ENCODE peak calls at places on chromosomes 12 and 14, in eight cellular contexts. R, T, O, F, V, Z, H and Q are unnamed samples.

GRCh38 chr12:96387981-96388380 is 12.3 kb downstream of the CDK17 start:
- DNase-seq in R (no peak), T (no peak), O (no peak), F (no peak), V (no peak), Z (no peak), H (no peak), Q (no peak)

GRCh38 chr14:77623201-77623600 is 6.8 kb upstream of the SPTLC2 start:
- DNase-seq in R (no peak), T (no peak), O (no peak), F (no peak), V (no peak), Z (no peak), H (no peak), Q (no peak)

GRCh38 chr14:34718750-34719304 is 4.4 kb upstream of the CFL2 start:
- DNase-seq in R (no peak), T (no peak), O (no peak), F (no peak), V (no peak), Z (no peak), H (no peak), Q (no peak)

GRCh38 chr14:99537399-99537798 is 56.2 kb downstream of the CCNK start:
- DNase-seq in R (peak; percentile 62), T (no peak), O (no peak), F (peak; percentile 62), V (no peak), Z (no peak), H (no peak), Q (peak; percentile 66)

GRCh38 chr12:25287610-25288009 is 36.9 kb upstream of the KRAS start:
- DNase-seq in R (no peak), T (no peak), O (no peak), F (no peak), V (no peak), Z (no peak), H (no peak), Q (no peak)

GRCh38 chr12:51028126-51028810 is 2.1 kb upstream of the SLC11A2 start:
- DNase-seq in R (no peak), T (no peak), O (no peak), F (peak; percentile 15), V (peak; percentile 58), Z (no peak), H (peak; percentile 12), Q (peak; percentile 47)

GRCh38 chr12:93536766-93537515 is 35.5 kb upstream of the SOCS2 start:
- DNase-seq in R (no peak), T (no peak), O (no peak), F (no peak), V (no peak), Z (no peak), H (no peak), Q (no peak)

GRCh38 chr14:66974397-66975025 is 214.7 kb upstream of the GARIN2 start:
- DNase-seq in R (no peak), T (no peak), O (no peak), F (peak; percentile 0), V (no peak), Z (no peak), H (no peak), Q (peak; percentile 41)

GRCh38 chr12:51190820-51191219 is 17.9 kb upstream of the TFCP2 start:
- DNase-seq in R (no peak), T (no peak), O (no peak), F (no peak), V (no peak), Z (no peak), H (no peak), Q (no peak)

GRCh38 chr12:96386794-96387193 is 13.4 kb downstream of the CDK17 start:
- DNase-seq in R (no peak), T (no peak), O (no peak), F (no peak), V (no peak), Z (no peak), H (no peak), Q (no peak)

GRCh38 chr12:121805171-121805687 is 1.4 kb downstream of the SETD1B start:
- DNase-seq in R (no peak), T (peak; percentile 27), O (peak; percentile 55), F (no peak), V (no peak), Z (no peak), H (peak; percentile 29), Q (peak; percentile 44)

GRCh38 chr12:51395283-51396230 is 4.4 kb upstream of the GALNT6 start:
- DNase-seq in R (no peak), T (no peak), O (no peak), F (no peak), V (no peak), Z (peak; percentile 6), H (no peak), Q (no peak)

GRCh38 chr12:93879476-93880376 is 202.6 kb downstream of the CRADD start:
- DNase-seq in R (no peak), T (no peak), O (no peak), F (peak; percentile 52), V (no peak), Z (no peak), H (no peak), Q (no peak)

GRCh38 chr12:108696111-108696995 is 35.0 kb downstream of the CORO1C start:
- DNase-seq in R (no peak), T (no peak), O (no peak), F (peak; percentile 99), V (no peak), Z (no peak), H (no peak), Q (peak; percentile 100)

GRCh38 chr12:112906712-112907414 is at the start of gene OAS1:
- DNase-seq in R (no peak), T (no peak), O (no peak), F (no peak), V (no peak), Z (no peak), H (peak; percentile 47), Q (peak; percentile 83)

GRCh38 chr12:124386661-124387509 is 92.0 kb downstream of the RFLNA start:
- DNase-seq in R (no peak), T (no peak), O (peak; percentile 77), F (no peak), V (no peak), Z (no peak), H (no peak), Q (no peak)

GRCh38 chr12:106287364-106287763 is 15.2 kb upstream of the TCP11L2 start:
- DNase-seq in R (no peak), T (no peak), O (no peak), F (no peak), V (no peak), Z (no peak), H (no peak), Q (no peak)

GRCh38 chr14:23066855-23067744 is 9.8 kb upstream of the CDH24 start:
- DNase-seq in R (no peak), T (no peak), O (no peak), F (no peak), V (no peak), Z (no peak), H (no peak), Q (no peak)